ENCODE peak calls at places on chromosomes 13 and 19, in nine cellular contexts. N, D, V, S, F, U, L, R and W are unnamed samples.

GRCh38 chr13:23751195-23751594 is 138.0 kb downstream of the MIPEP start:
- DNase-seq in N (no peak), D (no peak), V (no peak), S (no peak), F (no peak), U (no peak), L (no peak), R (no peak), W (peak)

GRCh38 chr13:33281951-33282595 is 3.5 kb downstream of the STARD13 start:
- DNase-seq in N (no peak), D (no peak), V (no peak), S (peak), F (peak), U (no peak), L (no peak), R (no peak), W (no peak)

GRCh38 chr19:29387586-29387985 is 138.2 kb upstream of the VSTM2B start:
- DNase-seq in N (no peak), D (no peak), V (no peak), S (no peak), F (no peak), U (no peak), L (no peak), R (no peak), W (no peak)

GRCh38 chr19:2150794-2151338 is 500 bp downstream of the AP3D1 start:
- DNase-seq in N (no peak), D (no peak), V (no peak), S (no peak), F (no peak), U (peak), L (peak), R (peak), W (no peak)

GRCh38 chr19:7903244-7904073 is at the start of gene MAP2K7:
- DNase-seq in N (peak), D (peak), V (peak), S (peak), F (peak), U (peak), L (peak), R (peak), W (peak)

GRCh38 chr13:48595330-48596127 is 58.2 kb upstream of the CYSLTR2 start:
- DNase-seq in N (no peak), D (peak), V (peak), S (peak), F (peak), U (peak), L (peak), R (no peak), W (peak)

GRCh38 chr13:99656092-99656745 is 154.9 kb downstream of the TM9SF2 start:
- DNase-seq in N (peak), D (peak), V (peak), S (peak), F (peak), U (peak), L (peak), R (peak), W (peak)

GRCh38 chr19:5588906-5589676 is 21.3 kb upstream of the TINCR start:
- DNase-seq in N (no peak), D (no peak), V (no peak), S (no peak), F (no peak), U (no peak), L (no peak), R (no peak), W (no peak)

GRCh38 chr13:98986226-98986846 is 8.5 kb upstream of the DOCK9 start:
- DNase-seq in N (no peak), D (no peak), V (no peak), S (no peak), F (no peak), U (peak), L (no peak), R (no peak), W (no peak)

GRCh38 chr19:48415395-48415794 is 21.9 kb downstream of the GRIN2D start:
- DNase-seq in N (peak), D (peak), V (no peak), S (peak), F (no peak), U (peak), L (peak), R (peak), W (peak)

GRCh38 chr13:31522431-31522830 is 216.9 kb upstream of the RXFP2 start:
- DNase-seq in N (no peak), D (no peak), V (no peak), S (no peak), F (no peak), U (no peak), L (no peak), R (no peak), W (no peak)

GRCh38 chr13:19153782-19154450 is 27.7 kb downstream of the TUBA3C start:
- DNase-seq in N (no peak), D (no peak), V (no peak), S (no peak), F (no peak), U (peak), L (no peak), R (no peak), W (no peak)

GRCh38 chr19:17775245-17775927 is 19.6 kb upstream of the B3GNT3 start:
- DNase-seq in N (no peak), D (peak), V (no peak), S (peak), F (no peak), U (peak), L (peak), R (no peak), W (peak)

GRCh38 chr19:17703823-17704463 is 15.3 kb upstream of the MAP1S start:
- DNase-seq in N (no peak), D (peak), V (peak), S (peak), F (no peak), U (peak), L (peak), R (peak), W (peak)

GRCh38 chr19:38531515-38531914 is 86.2 kb downstream of the MAP4K1 start:
- DNase-seq in N (no peak), D (no peak), V (no peak), S (no peak), F (no peak), U (no peak), L (no peak), R (no peak), W (no peak)

GRCh38 chr13:45367995-45368394 is 27.0 kb upstream of the TPT1 start:
- DNase-seq in N (no peak), D (no peak), V (no peak), S (no peak), F (no peak), U (no peak), L (no peak), R (no peak), W (no peak)

GRCh38 chr13:76874466-76874865 is 11.7 kb downstream of the KCTD12 start:
- DNase-seq in N (no peak), D (no peak), V (no peak), S (no peak), F (no peak), U (no peak), L (no peak), R (no peak), W (no peak)

GRCh38 chr19:30785728-30786127 is 413.5 kb downstream of the ZNF536 start:
- DNase-seq in N (no peak), D (no peak), V (no peak), S (no peak), F (no peak), U (no peak), L (no peak), R (no peak), W (no peak)

GRCh38 chr19:13042443-13043130 is 47.3 kb downstream of the NFIX start:
- DNase-seq in N (no peak), D (no peak), V (no peak), S (peak), F (no peak), U (no peak), L (no peak), R (no peak), W (peak)

GRCh38 chr19:12567951-12568350 is 16.7 kb upstream of the ZNF564 start:
- DNase-seq in N (no peak), D (no peak), V (no peak), S (peak), F (no peak), U (no peak), L (no peak), R (no peak), W (peak)

GRCh38 chr13:74289861-74290260 is 155.7 kb upstream of the KLF12 start:
- DNase-seq in N (no peak), D (peak), V (no peak), S (no peak), F (no peak), U (peak), L (no peak), R (no peak), W (no peak)

GRCh38 chr13:54563286-54563685 is 1534.7 kb downstream of the OLFM4 start:
- DNase-seq in N (no peak), D (no peak), V (no peak), S (no peak), F (no peak), U (no peak), L (no peak), R (no peak), W (no peak)

GRCh38 chr13:73429691-73430090 is 370.9 kb downstream of the KLF5 start:
- DNase-seq in N (no peak), D (no peak), V (no peak), S (no peak), F (no peak), U (no peak), L (no peak), R (no peak), W (peak)

GRCh38 chr13:80802946-80803345 is 462.0 kb upstream of the SPRY2 start:
- DNase-seq in N (no peak), D (no peak), V (no peak), S (no peak), F (no peak), U (no peak), L (no peak), R (no peak), W (no peak)

GRCh38 chr19:12965017-12965811 is 4.2 kb upstream of the DAND5 start:
- DNase-seq in N (peak), D (peak), V (peak), S (peak), F (peak), U (peak), L (peak), R (peak), W (peak)

GRCh38 chr13:107203146-107203847 is 635.4 kb upstream of the ARGLU1 start:
- DNase-seq in N (no peak), D (peak), V (no peak), S (peak), F (no peak), U (peak), L (no peak), R (no peak), W (no peak)

GRCh38 chr19:2540646-2541454 is 64.9 kb downstream of the GADD45B start:
- DNase-seq in N (peak), D (no peak), V (no peak), S (peak), F (peak), U (no peak), L (peak), R (peak), W (peak)

GRCh38 chr13:48236528-48237353 is 3.7 kb downstream of the ITM2B start:
- DNase-seq in N (no peak), D (no peak), V (no peak), S (peak), F (no peak), U (no peak), L (no peak), R (no peak), W (peak)

GRCh38 chr13:36531746-36532486 is 99.6 kb downstream of the CCNA1 start:
- DNase-seq in N (no peak), D (no peak), V (no peak), S (peak), F (peak), U (no peak), L (no peak), R (no peak), W (peak)

GRCh38 chr19:38733241-38733492 is 11.1 kb downstream of the CAPN12 start:
- DNase-seq in N (no peak), D (no peak), V (no peak), S (no peak), F (no peak), U (no peak), L (no peak), R (no peak), W (no peak)

GRCh38 chr19:14167594-14168138 is 31.3 kb upstream of the ASF1B start:
- DNase-seq in N (no peak), D (no peak), V (no peak), S (no peak), F (no peak), U (no peak), L (no peak), R (no peak), W (no peak)

GRCh38 chr13:90839061-90839460 is 508.4 kb upstream of the MIR17HG start:
- DNase-seq in N (no peak), D (no peak), V (no peak), S (no peak), F (no peak), U (peak), L (no peak), R (no peak), W (no peak)

GRCh38 chr13:47903836-47904235 is 97.2 kb downstream of the SUCLA2 start:
- DNase-seq in N (no peak), D (no peak), V (no peak), S (peak), F (no peak), U (no peak), L (no peak), R (no peak), W (peak)